ENCODE peak calls at places on chromosome X, in six cellular contexts. K is neural progenitor cell, X is sigmoid colon, U is PC-3, J is stomach, M is body of pancreas. E is an unnamed sample.

GRCh38 chrX:133444952-133445831 is 29.9 kb upstream of the GPC4 start:
- DNase-seq in J (no peak), M (peak; percentile 60), U (peak; percentile 61), X (no peak), K (peak; percentile 40), E (no peak)

GRCh38 chrX:110866421-110866820 is 70.8 kb upstream of the CHRDL1 start:
- DNase-seq in U (no peak), M (no peak), X (no peak), J (no peak), K (no peak), E (no peak)

GRCh38 chrX:38570396-38570795 is 9.1 kb downstream of the TSPAN7 start:
- DNase-seq in K (no peak), J (no peak), U (peak; percentile 10), X (no peak), M (no peak), E (no peak)

GRCh38 chrX:40094900-40095587 is 2.7 kb downstream of the BCOR start:
- DNase-seq in M (no peak), U (peak; percentile 32), J (no peak), K (peak; percentile 40), X (no peak), E (no peak)

GRCh38 chrX:101595739-101596419 is 21.9 kb downstream of the ARMCX6 start:
- DNase-seq in M (peak; percentile 23), K (peak; percentile 60), J (no peak), U (peak; percentile 70), X (no peak), E (no peak)

GRCh38 chrX:11899091-11899490 is 141.1 kb downstream of the MSL3 start:
- DNase-seq in U (peak; percentile 91), K (no peak), X (no peak), M (no peak), J (no peak), E (no peak)

GRCh38 chrX:131830400-131831184 is 192.5 kb upstream of the STK26 start:
- DNase-seq in J (peak; percentile 79), K (peak; percentile 88), M (peak; percentile 86), X (peak; percentile 82), U (peak; percentile 71), E (peak; percentile 79)

GRCh38 chrX:133989993-133990392 is 4.6 kb upstream of the GPC3 start:
- DNase-seq in X (no peak), K (peak; percentile 13), M (no peak), U (no peak), J (no peak), E (no peak)

GRCh38 chrX:68511255-68511654 is 12.4 kb downstream of the YIPF6 start:
- DNase-seq in K (peak; percentile 59), U (peak; percentile 70), M (peak; percentile 42), X (no peak), J (no peak), E (no peak)

GRCh38 chrX:6149231-6149870 is 79.3 kb downstream of the NLGN4X start:
- DNase-seq in X (no peak), K (peak; percentile 13), M (no peak), U (no peak), J (no peak), E (no peak)

GRCh38 chrX:112704226-112704625 is 24.5 kb upstream of the LHFPL1 start:
- DNase-seq in X (no peak), J (no peak), U (no peak), K (no peak), M (no peak), E (no peak)

GRCh38 chrX:21412883-21413282 is 38.7 kb downstream of the CNKSR2 start:
- DNase-seq in M (no peak), J (no peak), U (no peak), X (no peak), K (no peak), E (no peak)

GRCh38 chrX:97622111-97622510 is 738.4 kb downstream of the RPA4 start:
- DNase-seq in J (no peak), U (no peak), X (no peak), M (no peak), K (no peak), E (no peak)

GRCh38 chrX:115892056-115892708 is 278.4 kb upstream of the AGTR2 start:
- DNase-seq in M (no peak), K (no peak), X (no peak), U (peak; percentile 37), J (no peak), E (no peak)

GRCh38 chrX:1223253-1223621 is 10.8 kb upstream of the CRLF2 start:
- DNase-seq in U (no peak), K (no peak), X (no peak), M (no peak), J (no peak), E (no peak)

GRCh38 chrX:138775501-138775900 is 64.0 kb upstream of the FGF13 start:
- DNase-seq in X (no peak), K (peak; percentile 46), U (peak; percentile 74), J (no peak), M (no peak), E (no peak)

GRCh38 chrX:31497086-31497485 is 425.2 kb upstream of the FTHL17 start:
- DNase-seq in U (no peak), J (no peak), M (no peak), K (no peak), X (no peak), E (no peak)

GRCh38 chrX:35842657-35843056 is 44.5 kb downstream of the MAGEB16 start:
- DNase-seq in M (no peak), U (no peak), K (peak; percentile 11), X (no peak), J (no peak), E (no peak)
- H3K27ac ChIP-seq in M (no peak overlapping the region), U (no peak overlapping the region), K (no peak overlapping the region), X (no peak overlapping the region), J (no peak overlapping the region), E (no peak overlapping the region)

GRCh38 chrX:145818522-145819075 is 970 bp downstream of the SLITRK2 start:
- DNase-seq in J (no peak), K (peak; percentile 13), M (no peak), X (no peak), U (no peak), E (no peak)
- TF ChIP-seq CTCF in J (no peak), K (no peak), M (no peak), X (no peak), U (no peak), E (no peak)

DNA sequence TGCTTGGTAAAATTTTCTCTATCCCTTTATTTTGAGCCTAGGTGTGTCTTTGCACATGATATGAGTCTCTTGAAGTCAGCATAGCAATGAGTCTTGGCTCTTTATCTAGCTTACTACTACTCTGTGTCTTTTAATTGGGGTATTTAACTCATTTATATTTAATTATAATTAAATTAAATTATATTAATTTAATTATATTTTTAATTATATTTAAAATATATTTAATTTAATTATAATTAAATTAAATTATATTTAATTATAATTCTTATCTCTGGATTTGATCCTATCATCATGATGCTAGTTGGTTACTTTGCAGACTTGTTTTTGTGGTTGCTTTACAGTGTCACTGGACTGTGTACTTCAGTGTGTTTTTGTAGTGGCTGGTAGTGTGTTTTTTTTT is 201.2 kb upstream of the ITM2A start:
- DNase-seq in K (no peak), M (no peak), X (no peak), J (no peak), U (no peak), E (no peak)
- H3K27ac ChIP-seq in K (no peak overlapping the region), M (no peak overlapping the region), X (no peak overlapping the region), J (no peak overlapping the region), U (no peak overlapping the region), E (no peak overlapping the region)

GRCh38 chrX:148133099-148133725 is 152.1 kb downstream of the FMR1NB start:
- DNase-seq in J (no peak), X (no peak), K (no peak), U (no peak), M (no peak), E (no peak)
- TF ChIP-seq CTCF in J (no peak), X (no peak), K (peak; percentile 16), U (no peak), M (peak; percentile 23), E (no peak)

DNA sequence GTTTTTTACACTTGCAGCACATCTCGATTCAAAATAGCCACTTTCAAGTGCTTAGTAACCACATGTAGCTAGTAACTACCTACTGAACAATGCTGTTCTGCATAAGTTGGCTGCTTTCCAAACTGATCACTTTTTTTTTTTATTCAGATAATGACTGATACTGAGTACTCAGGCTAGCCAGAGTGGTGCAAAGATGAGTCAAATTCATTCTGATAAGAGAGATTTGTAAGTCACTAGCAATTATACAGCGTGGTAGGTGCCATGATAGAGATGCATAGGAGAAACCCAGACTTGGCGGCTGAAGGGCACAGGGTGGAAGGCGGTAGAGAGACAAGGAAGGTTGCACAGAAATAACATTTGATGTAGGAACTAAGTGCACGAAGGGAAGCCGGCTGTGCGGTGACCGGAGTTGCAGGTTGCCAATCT is 357 bp upstream of the IGBP1 start:
- DNase-seq in K (no peak), M (no peak), U (no peak), X (no peak), J (no peak), E (no peak)
- H3K27ac ChIP-seq in K (no peak overlapping the region), M (peak overlapping the region; percentile 21), U (peak overlapping the region; percentile 82), X (peak overlapping the region; percentile 86), J (peak overlapping the region; percentile 84), E (peak overlapping the region; percentile 76)

DNA sequence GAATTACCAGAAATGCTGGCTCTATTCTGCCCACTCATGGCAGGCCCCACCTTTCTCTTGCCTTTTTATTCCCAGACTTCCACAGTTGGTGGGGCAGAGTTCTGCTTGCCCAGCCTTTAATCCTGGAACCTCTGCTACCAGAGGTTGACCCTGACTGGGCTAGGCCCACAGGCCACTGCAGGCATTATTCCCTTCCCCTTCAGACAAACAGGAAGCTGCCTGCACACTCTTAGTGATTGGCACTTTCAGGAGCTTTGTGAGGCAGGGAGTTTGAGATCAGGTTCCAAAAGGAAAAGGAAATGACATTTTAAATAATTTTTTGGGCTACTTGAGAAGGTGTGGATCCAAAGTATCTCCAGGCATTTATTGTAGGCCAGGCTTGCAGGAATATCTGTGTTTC is 18.8 kb downstream of the MSN start:
- DNase-seq in J (no peak), M (no peak), K (no peak), X (no peak), U (no peak), E (no peak)
- TF ChIP-seq CTCF in J (no peak), M (no peak), K (no peak), X (no peak), U (no peak), E (no peak)

DNA sequence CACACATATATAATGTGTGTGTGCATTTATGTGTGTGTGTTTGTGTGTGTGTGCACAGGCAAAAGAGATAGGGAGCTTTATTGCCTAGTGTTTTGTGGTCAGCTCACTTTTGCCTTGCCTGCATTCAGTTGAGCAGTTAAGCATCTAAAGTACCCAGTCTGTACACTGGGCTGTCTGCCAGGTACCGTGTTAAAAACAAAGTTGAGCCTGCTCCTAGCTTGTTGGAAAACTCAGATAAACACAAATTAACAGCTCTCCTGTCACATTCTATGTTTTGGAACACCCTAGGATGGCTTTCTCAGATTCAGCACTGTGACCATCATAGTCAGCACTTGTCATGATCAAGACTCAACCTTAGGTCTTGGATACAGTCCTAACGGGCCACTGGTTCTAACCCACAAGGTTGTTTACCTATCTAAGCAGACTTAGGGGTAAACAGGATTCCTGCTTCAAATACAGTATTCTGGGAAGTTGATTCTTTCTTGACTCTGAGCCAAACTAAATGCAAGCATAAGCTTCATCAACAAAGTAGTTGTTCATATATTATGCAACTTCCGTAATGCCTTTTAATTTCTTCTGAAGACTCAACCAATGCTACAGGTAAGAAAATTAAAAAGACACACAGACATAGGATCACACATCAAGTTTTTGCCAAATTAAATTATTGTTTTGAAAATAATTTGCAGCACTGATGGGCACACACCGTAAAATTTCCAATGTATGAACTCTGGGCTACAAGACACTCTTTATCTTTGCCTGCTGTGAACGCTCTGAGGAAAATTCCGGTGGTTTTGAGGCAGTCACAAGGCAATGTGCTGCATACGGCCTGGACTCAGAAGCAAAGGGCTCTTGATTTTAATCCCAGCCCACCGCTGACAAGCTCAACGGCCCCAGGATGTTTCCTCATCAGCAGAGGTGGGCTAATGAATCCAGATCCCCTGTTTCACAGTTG is 11.3 kb upstream of the CD99 start:
- DNase-seq in J (no peak), K (no peak), X (no peak), U (no peak), M (peak; percentile 42), E (no peak)
- H3K27ac ChIP-seq in J (no peak overlapping the region), K (no peak overlapping the region), X (no peak overlapping the region), U (no peak overlapping the region), M (no peak overlapping the region), E (no peak overlapping the region)